ENCODE peak calls at places on chromosome X, in four cellular contexts. Y is A673, S is SJSA1, U is prostate gland. V is an unnamed sample.

GRCh38 chrX:12548746-12549145 is 242.5 kb upstream of the PRPS2 start:
- DNase-seq in U (no peak), S (no peak), Y (peak; percentile 35), V (no peak)

GRCh38 chrX:100924370-100924769 is 4.3 kb downstream of the XKRX start:
- DNase-seq in S (no peak), Y (no peak), U (no peak), V (no peak)

GRCh38 chrX:101550825-101551767 is 749 bp downstream of the ARMCX1 start:
- DNase-seq in Y (peak; percentile 56), S (peak; percentile 48), U (peak; percentile 15), V (peak; percentile 51)

GRCh38 chrX:20519077-20519617 is 252.4 kb upstream of the RPS6KA3 start:
- DNase-seq in U (no peak), S (no peak), Y (no peak), V (no peak)

GRCh38 chrX:75327607-75328006 is 53.7 kb downstream of the UPRT start:
- DNase-seq in S (no peak), Y (no peak), U (no peak), V (no peak)

GRCh38 chrX:27680726-27681125 is 90.6 kb downstream of the DCAF8L2 start:
- DNase-seq in S (no peak), U (no peak), Y (no peak), V (no peak)

GRCh38 chrX:13177921-13178320 is 133.5 kb upstream of the FAM9C start:
- DNase-seq in S (no peak), U (no peak), Y (no peak), V (no peak)

GRCh38 chrX:27555514-27555913 is 34.6 kb upstream of the DCAF8L2 start:
- DNase-seq in Y (peak; percentile 53), S (no peak), U (no peak), V (no peak)

GRCh38 chrX:10519278-10519677 is 101.1 kb downstream of the MID1 start:
- DNase-seq in S (no peak), U (no peak), Y (no peak), V (no peak)

GRCh38 chrX:37454537-37455285 is 105.5 kb downstream of the PRRG1 start:
- DNase-seq in Y (no peak), S (no peak), U (no peak), V (peak; percentile 23)

GRCh38 chrX:121641560-121641959 is 594.1 kb downstream of the GLUD2 start:
- DNase-seq in Y (peak; percentile 36), U (no peak), S (no peak), V (no peak)

GRCh38 chrX:49309401-49309981 is 6.0 kb downstream of the GAGE10 start:
- DNase-seq in Y (no peak), S (no peak), U (peak; percentile 5), V (peak; percentile 27)

GRCh38 chrX:131728295-131729145 is 184.6 kb downstream of the OR13H1 start:
- DNase-seq in Y (peak; percentile 87), U (no peak), S (no peak), V (peak; percentile 92)

GRCh38 chrX:9662148-9662547 is 103.5 kb downstream of the GPR143 start:
- DNase-seq in S (peak; percentile 65), U (no peak), Y (no peak), V (no peak)

GRCh38 chrX:154541896-154542722 is 4.5 kb downstream of the G6PD start:
- DNase-seq in S (peak; percentile 91), U (no peak), Y (peak; percentile 86), V (peak; percentile 57)

GRCh38 chrX:150848914-150849365 is 49.5 kb downstream of the CD99L2 start:
- DNase-seq in U (peak; percentile 8), S (no peak), Y (no peak), V (peak; percentile 36)

GRCh38 chrX:129653985-129654651 is 638 bp downstream of the APLN start:
- DNase-seq in S (no peak), Y (peak; percentile 15), U (no peak), V (no peak)

GRCh38 chrX:130055103-130055502 is 55.2 kb downstream of the ELF4 start:
- DNase-seq in U (no peak), Y (no peak), S (no peak), V (no peak)

GRCh38 chrX:143240658-143241057 is 214.9 kb downstream of the SPANXN4 start:
- DNase-seq in S (no peak), Y (no peak), U (no peak), V (no peak)

DNA sequence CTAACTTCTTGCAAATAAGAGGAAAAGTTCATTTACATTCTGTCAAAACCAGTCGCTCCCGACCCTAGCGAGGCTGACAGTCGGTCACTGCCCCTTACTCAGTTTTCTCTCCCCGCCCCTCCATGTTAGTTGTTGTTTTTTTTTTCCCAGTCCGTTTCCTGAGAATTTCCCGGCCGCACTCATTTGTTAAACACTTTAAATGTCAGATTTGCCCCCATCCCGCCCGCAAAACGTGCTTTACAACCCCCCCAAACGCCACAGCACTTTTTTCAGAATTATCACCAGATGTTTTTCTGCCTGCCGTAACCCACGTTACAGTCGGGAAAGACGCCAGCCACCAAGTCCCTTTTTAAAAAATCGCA is 88.9 kb downstream of the HPRT1 start:
- DNase-seq in Y (no peak), S (no peak), U (no peak), V (no peak)
- H3K27me3 ChIP-seq in Y (no peaks in the 10 kb centered on the region), S (no peaks in the 10 kb centered on the region), U (no peaks in the 10 kb centered on the region), V (peaks cover 63% of the 10 kb centered on the region)

GRCh38 chrX:123673813-123674212 is 59.0 kb downstream of the THOC2 start:
- DNase-seq in U (no peak), S (no peak), Y (no peak), V (no peak)
- H3K36me3 ChIP-seq in U (no peaks in the 10 kb centered on the region), S (peaks cover 4% of the 10 kb centered on the region), Y (no peaks in the 10 kb centered on the region), V (no peaks in the 10 kb centered on the region)

GRCh38 chrX:56026816-56027215 is 205.3 kb upstream of the KLF8 start:
- DNase-seq in S (no peak), U (no peak), Y (no peak), V (no peak)
- H3K9me3 ChIP-seq in S (no peaks in the 10 kb centered on the region), U (no peaks in the 10 kb centered on the region), Y (peaks cover 5% of the 10 kb centered on the region), V (no peaks in the 10 kb centered on the region)

GRCh38 chrX:119990995-119991787 is 47.6 kb upstream of the NKAP start:
- DNase-seq in Y (no peak), S (no peak), U (no peak), V (no peak)
- H3K27me3 ChIP-seq in Y (peaks cover 89% of the 10 kb centered on the region), S (peaks cover 26% of the 10 kb centered on the region), U (no peaks in the 10 kb centered on the region), V (peaks cover 23% of the 10 kb centered on the region)

GRCh38 chrX:349702-350101 is 31.1 kb upstream of the GTPBP6 start:
- DNase-seq in Y (no peak), U (no peak), S (no peak), V (no peak)

GRCh38 chrX:352181-352580 is 33.6 kb upstream of the GTPBP6 start:
- DNase-seq in Y (no peak), U (no peak), S (no peak), V (no peak)

GRCh38 chrX:351736-352135 is 33.1 kb upstream of the GTPBP6 start:
- DNase-seq in S (no peak), Y (no peak), U (no peak), V (no peak)

GRCh38 chrX:350148-350533 is 31.5 kb upstream of the GTPBP6 start:
- DNase-seq in U (no peak), S (no peak), Y (no peak), V (no peak)

DNA sequence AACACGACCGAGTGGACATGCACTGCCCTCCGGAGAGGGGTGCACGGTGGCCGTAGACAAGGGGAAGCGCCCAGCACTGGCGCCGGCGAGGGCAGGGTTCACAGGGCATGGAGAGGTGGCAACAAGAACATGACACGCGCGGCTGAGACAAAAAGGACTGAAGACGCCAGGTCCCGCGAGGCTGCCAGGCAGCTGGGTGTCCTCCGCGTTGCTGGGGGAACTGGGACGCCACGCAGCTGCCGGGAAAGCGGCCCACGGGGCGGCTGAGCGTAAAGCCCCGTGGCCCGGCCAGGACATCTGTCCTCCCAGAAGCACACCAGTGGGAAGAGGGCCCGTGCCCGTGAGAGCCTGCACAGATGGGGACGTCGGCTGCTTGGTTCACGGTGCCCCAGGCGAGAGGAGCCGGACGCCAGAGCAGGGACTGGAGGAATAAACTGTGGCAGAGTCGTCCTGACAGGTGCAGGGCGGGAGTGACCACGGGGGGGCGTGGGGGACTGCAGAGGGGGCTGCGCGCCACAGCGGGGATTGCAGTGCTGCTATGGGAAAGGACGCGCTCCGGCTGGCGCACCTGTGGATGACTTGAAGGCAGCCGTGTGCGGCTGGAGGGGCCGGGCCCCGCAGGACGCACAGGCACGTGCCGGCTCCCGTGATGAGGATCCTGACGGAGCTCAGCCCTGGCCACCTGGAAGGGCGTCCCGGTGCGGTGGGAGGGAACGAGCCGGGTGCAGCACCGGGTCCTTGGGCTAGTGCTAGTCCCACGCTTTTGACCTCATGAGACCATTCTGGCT is 32.1 kb upstream of the GTPBP6 start:
- DNase-seq in Y (no peak), S (no peak), U (no peak), V (no peak)
- H3K36me3 ChIP-seq in Y (no peaks in the 10 kb centered on the region), S (no peaks in the 10 kb centered on the region), U (no peaks in the 10 kb centered on the region), V (no peaks in the 10 kb centered on the region)

GRCh38 chrX:43328358-43328946 is 327.6 kb upstream of the MAOA start:
- DNase-seq in U (no peak), S (no peak), Y (no peak), V (no peak)
- H3K9me3 ChIP-seq in U (no peaks in the 10 kb centered on the region), S (no peaks in the 10 kb centered on the region), Y (peaks cover 4% of the 10 kb centered on the region), V (no peaks in the 10 kb centered on the region)

DNA sequence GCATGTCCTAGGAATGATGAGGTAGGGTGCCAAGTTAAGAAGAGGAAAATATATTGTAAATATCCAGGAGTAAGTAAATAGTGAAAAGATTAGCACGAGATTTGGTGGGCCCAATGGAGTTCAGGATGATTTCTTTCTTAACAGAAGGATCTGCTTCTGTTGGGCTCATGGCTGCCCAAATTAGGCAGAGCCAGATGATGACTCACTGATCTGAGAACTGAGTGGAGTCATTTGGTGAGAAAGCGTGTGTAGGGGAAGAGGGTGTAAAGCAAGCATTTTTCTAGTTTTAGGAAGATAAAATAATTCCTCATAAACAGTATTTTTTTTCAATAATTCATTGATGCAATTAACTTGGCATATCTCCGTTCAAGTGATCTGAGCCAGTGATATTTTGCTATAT is 1.6 kb downstream of the TBX22 start:
- DNase-seq in Y (no peak), S (no peak), U (no peak), V (no peak)
- H3K27me3 ChIP-seq in Y (peaks cover 8% of the 10 kb centered on the region), S (no peaks in the 10 kb centered on the region), U (no peaks in the 10 kb centered on the region), V (no peaks in the 10 kb centered on the region)

GRCh38 chrX:1486749-1487361 is 34.1 kb upstream of the ASMTL start:
- DNase-seq in U (no peak), S (peak; percentile 36), Y (no peak), V (no peak)
- H3K36me3 ChIP-seq in U (no peaks in the 10 kb centered on the region), S (no peaks in the 10 kb centered on the region), Y (no peaks in the 10 kb centered on the region), V (no peaks in the 10 kb centered on the region)

DNA sequence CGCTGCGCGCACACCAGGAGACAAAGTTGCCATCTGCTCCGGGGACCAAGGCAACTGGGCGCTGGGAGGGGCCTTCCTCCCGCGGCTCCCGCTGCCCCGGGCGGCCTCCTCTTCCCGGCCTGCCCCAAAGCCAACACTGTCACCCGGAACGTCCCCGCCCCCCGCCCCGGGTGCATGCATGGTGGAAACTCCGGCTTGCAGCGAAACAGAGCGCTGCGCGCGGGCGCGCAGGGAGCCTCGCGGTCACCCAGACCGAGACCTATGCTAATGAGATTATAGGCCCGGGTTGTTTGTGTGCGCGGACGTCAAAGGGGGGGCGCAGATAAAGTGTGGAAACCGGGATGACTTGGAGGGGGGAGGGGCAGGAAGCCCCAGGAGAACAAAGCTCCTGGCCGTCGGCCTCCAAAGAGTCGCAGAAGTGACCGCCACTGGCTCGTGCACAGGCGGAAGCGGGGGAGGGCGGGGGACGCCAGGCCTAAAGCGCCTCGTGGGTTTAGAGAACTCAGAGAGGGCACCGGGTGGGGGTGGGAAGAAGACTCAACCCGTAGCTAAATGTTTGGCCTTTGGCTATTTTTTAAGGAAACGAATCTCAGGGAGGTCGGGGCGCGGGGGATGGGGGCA is 88.8 kb downstream of the BCOR start:
- DNase-seq in U (no peak), Y (peak; percentile 30), S (no peak), V (no peak)
- H3K9me3 ChIP-seq in U (no peaks in the 10 kb centered on the region), Y (no peaks in the 10 kb centered on the region), S (no peaks in the 10 kb centered on the region), V (no peaks in the 10 kb centered on the region)

GRCh38 chrX:65757943-65758342 is 90.5 kb downstream of the MSN start:
- DNase-seq in U (no peak), S (no peak), Y (no peak), V (no peak)
- H3K27me3 ChIP-seq in U (no peaks in the 10 kb centered on the region), S (no peaks in the 10 kb centered on the region), Y (no peaks in the 10 kb centered on the region), V (no peaks in the 10 kb centered on the region)

V was measured in colonic mucosa.